ENCODE peak calls at places on chromosome 16, in six cellular contexts. V is testis; E is PC-3; J is CD8-positive, alpha-beta memory T cell; H is adrenal gland; C is naive thymus-derived CD4-positive, alpha-beta T cell. N is an unnamed sample.
A peak's percentile ranks its signal among the peaks of the same experiment; 100 is the strongest.

GRCh38 chr16:27966756-27967155 is 96.8 kb downstream of the GSG1L start:
- DNase-seq in E (no peak), J (no peak), C (no peak), V (no peak), H (no peak), N (no peak)

GRCh38 chr16:1510941-1511351 is 17.8 kb downstream of the TELO2 start:
- DNase-seq in C (no peak), V (no peak), H (no peak), J (no peak), E (no peak), N (no peak)

GRCh38 chr16:86595983-86596605 is 17.7 kb downstream of the FOXL1 start:
- DNase-seq in V (no peak), H (no peak), C (no peak), E (no peak), J (no peak), N (no peak)

GRCh38 chr16:51888534-51888933 is 658.4 kb downstream of the TOX3 start:
- DNase-seq in J (no peak), E (no peak), C (no peak), H (no peak), V (no peak), N (no peak)

GRCh38 chr16:80347900-80348299 is 192.9 kb upstream of the DYNLRB2 start:
- DNase-seq in C (no peak), H (peak; percentile 13), J (no peak), V (peak; percentile 64), E (no peak), N (peak; percentile 37)

GRCh38 chr16:51391798-51392511 is 240.9 kb upstream of the SALL1 start:
- DNase-seq in H (no peak), J (no peak), E (no peak), V (peak; percentile 15), C (no peak), N (no peak)

GRCh38 chr16:56625943-56626654 is 518 bp downstream of the MT1E start:
- DNase-seq in V (peak; percentile 74), C (no peak), J (no peak), E (no peak), H (peak; percentile 94), N (no peak)

GRCh38 chr16:86531193-86531550 is 20.8 kb downstream of the FOXF1 start:
- DNase-seq in V (peak; percentile 70), C (no peak), H (peak; percentile 73), E (no peak), J (no peak), N (peak; percentile 54)

GRCh38 chr16:2720063-2720455 is at the start of gene PRSS27:
- DNase-seq in V (no peak), C (no peak), H (no peak), E (no peak), J (no peak), N (no peak)

GRCh38 chr16:67858448-67858993 is 11.0 kb upstream of the CENPT start:
- DNase-seq in J (no peak), H (no peak), E (no peak), V (no peak), C (no peak), N (no peak)

GRCh38 chr16:67862623-67863583 is 9.9 kb upstream of the EDC4 start:
- DNase-seq in E (no peak), C (no peak), H (peak; percentile 89), V (peak; percentile 74), J (no peak), N (peak; percentile 51)

GRCh38 chr16:67861877-67862276 is 11.0 kb upstream of the EDC4 start:
- DNase-seq in C (no peak), H (no peak), J (no peak), E (no peak), V (no peak), N (no peak)

GRCh38 chr16:67857547-67858233 is 10.2 kb upstream of the CENPT start:
- DNase-seq in H (peak; percentile 90), V (peak; percentile 60), C (no peak), E (peak; percentile 95), J (no peak), N (peak; percentile 70)

DNA sequence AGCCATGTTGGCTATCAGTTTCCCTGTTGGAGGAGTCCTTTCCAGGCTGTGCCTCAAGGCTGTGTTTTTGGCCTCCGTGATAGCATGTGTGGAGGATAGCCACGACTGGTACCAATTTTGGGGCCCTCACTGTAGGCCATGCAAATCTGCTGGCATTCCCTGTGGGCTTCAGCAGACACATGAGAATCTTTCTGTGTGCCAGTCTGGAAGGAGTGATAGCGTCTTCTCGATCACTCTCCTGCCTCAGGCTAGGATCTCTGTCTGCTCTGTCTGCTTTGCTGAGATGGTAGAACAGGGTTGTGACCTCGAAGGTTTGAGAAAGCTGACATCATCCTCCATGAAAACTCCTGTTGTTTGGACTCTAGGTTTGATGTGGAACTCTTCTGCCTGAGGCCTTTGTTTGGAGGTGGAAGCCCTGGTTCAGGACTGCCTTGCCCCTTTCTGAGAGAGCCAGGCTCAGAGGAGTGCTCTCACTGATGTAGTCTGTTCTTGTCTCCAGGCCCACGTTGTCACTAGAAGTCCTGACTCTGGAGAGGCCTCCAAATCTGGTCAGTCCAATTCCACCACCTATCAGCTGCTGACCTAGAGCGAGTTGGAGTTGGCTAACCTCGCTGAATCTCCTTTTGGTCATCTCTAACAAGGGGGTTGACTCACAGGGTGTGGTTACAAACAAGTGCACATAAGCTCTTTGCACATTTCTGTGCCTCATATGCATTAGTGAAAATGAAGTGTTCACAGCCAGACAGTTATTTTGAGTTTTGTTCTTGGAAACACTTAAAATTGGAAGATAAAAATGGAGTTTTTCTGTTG is 12.1 kb upstream of the EDC4 start:
- DNase-seq in J (no peak), C (no peak), H (no peak), V (no peak), E (peak; percentile 68), N (no peak)
- H3K4me1 ChIP-seq in J (peaks cover 18% of the 10 kb centered on the region), C (no peaks in the 10 kb centered on the region), H (peaks cover 37% of the 10 kb centered on the region), V (peaks cover 47% of the 10 kb centered on the region), E (peaks cover 41% of the 10 kb centered on the region), N (peaks cover 41% of the 10 kb centered on the region)

GRCh38 chr16:3776316-3776715 is 59.0 kb upstream of the TRAP1 start:
- DNase-seq in H (peak; percentile 60), V (no peak), C (no peak), J (no peak), E (no peak), N (no peak)
- H3K4me1 ChIP-seq in H (no peaks in the 10 kb centered on the region), V (peaks cover 16% of the 10 kb centered on the region), C (no peaks in the 10 kb centered on the region), J (no peaks in the 10 kb centered on the region), E (peaks cover 16% of the 10 kb centered on the region), N (no peaks in the 10 kb centered on the region)

GRCh38 chr16:4814542-4815173 is 12.2 kb upstream of the ROGDI start:
- DNase-seq in C (no peak), H (peak; percentile 69), J (no peak), V (no peak), E (no peak), N (no peak)

GRCh38 chr16:4813251-4814003 is 11.0 kb upstream of the ROGDI start:
- DNase-seq in C (no peak), J (no peak), V (no peak), E (no peak), H (no peak), N (no peak)

GRCh38 chr16:4811773-4812172 is 9.3 kb upstream of the ROGDI start:
- DNase-seq in C (no peak), J (no peak), H (no peak), V (no peak), E (no peak), N (no peak)

GRCh38 chr16:4814046-4814445 is 11.6 kb upstream of the ROGDI start:
- DNase-seq in C (no peak), H (no peak), J (no peak), V (no peak), E (no peak), N (no peak)

GRCh38 chr16:4811242-4811641 is 8.8 kb upstream of the ROGDI start:
- DNase-seq in C (no peak), E (no peak), H (no peak), V (no peak), J (no peak), N (no peak)
- H3K4me1 ChIP-seq in C (no peaks in the 10 kb centered on the region), E (no peaks in the 10 kb centered on the region), H (no peaks in the 10 kb centered on the region), V (no peaks in the 10 kb centered on the region), J (no peaks in the 10 kb centered on the region), N (no peaks in the 10 kb centered on the region)

GRCh38 chr16:85462405-85463227 is 150.5 kb upstream of the GSE1 start:
- DNase-seq in J (no peak), H (peak; percentile 54), V (peak; percentile 83), C (no peak), E (no peak), N (no peak)
- H3K4me1 ChIP-seq in J (peaks cover 10% of the 10 kb centered on the region), H (peaks cover 33% of the 10 kb centered on the region), V (peaks cover 81% of the 10 kb centered on the region), C (peaks cover 11% of the 10 kb centered on the region), E (no peaks in the 10 kb centered on the region), N (peaks cover 52% of the 10 kb centered on the region)

GRCh38 chr16:89355036-89355435 is 135.3 kb downstream of the ANKRD11 start:
- DNase-seq in J (no peak), C (no peak), V (no peak), E (no peak), H (no peak), N (no peak)
- H3K4me1 ChIP-seq in J (peaks cover 84% of the 10 kb centered on the region), C (peaks cover 79% of the 10 kb centered on the region), V (peaks cover 32% of the 10 kb centered on the region), E (no peaks in the 10 kb centered on the region), H (peaks cover 23% of the 10 kb centered on the region), N (peaks cover 74% of the 10 kb centered on the region)

DNA sequence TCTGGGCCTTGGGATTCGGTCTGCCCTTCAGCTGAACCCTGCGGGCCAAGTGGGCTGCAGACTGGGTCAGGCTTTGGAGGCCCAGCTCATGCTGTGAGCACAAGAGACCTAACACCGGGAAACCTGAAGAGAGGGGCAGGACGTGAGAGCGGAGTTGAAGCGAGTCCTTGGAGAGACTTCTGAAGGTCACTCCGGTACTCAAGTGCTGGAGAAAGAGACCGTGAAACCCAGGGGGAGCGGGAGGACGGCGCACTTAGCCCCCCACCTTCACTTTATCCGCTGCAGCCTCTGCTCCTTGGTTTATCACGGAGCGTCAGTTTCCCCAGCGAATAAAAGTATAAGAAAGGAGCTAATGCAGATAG is 361 bp downstream of the UQCRC2 start:
- DNase-seq in C (no peak), J (no peak), V (no peak), E (no peak), H (no peak), N (no peak)
- H3K4me1 ChIP-seq in C (peaks cover 33% of the 10 kb centered on the region), J (peaks cover 43% of the 10 kb centered on the region), V (peaks cover 18% of the 10 kb centered on the region), E (peaks cover 16% of the 10 kb centered on the region), H (peaks cover 15% of the 10 kb centered on the region), N (no peaks in the 10 kb centered on the region)

GRCh38 chr16:58123896-58124600 is 5.1 kb downstream of the CFAP20 start:
- DNase-seq in H (no peak), V (no peak), C (no peak), E (no peak), J (no peak), N (no peak)
- H3K4me1 ChIP-seq in H (peaks cover 43% of the 10 kb centered on the region), V (peaks cover 62% of the 10 kb centered on the region), C (peaks cover 27% of the 10 kb centered on the region), E (peaks cover 39% of the 10 kb centered on the region), J (peaks cover 53% of the 10 kb centered on the region), N (peaks cover 58% of the 10 kb centered on the region)

DNA sequence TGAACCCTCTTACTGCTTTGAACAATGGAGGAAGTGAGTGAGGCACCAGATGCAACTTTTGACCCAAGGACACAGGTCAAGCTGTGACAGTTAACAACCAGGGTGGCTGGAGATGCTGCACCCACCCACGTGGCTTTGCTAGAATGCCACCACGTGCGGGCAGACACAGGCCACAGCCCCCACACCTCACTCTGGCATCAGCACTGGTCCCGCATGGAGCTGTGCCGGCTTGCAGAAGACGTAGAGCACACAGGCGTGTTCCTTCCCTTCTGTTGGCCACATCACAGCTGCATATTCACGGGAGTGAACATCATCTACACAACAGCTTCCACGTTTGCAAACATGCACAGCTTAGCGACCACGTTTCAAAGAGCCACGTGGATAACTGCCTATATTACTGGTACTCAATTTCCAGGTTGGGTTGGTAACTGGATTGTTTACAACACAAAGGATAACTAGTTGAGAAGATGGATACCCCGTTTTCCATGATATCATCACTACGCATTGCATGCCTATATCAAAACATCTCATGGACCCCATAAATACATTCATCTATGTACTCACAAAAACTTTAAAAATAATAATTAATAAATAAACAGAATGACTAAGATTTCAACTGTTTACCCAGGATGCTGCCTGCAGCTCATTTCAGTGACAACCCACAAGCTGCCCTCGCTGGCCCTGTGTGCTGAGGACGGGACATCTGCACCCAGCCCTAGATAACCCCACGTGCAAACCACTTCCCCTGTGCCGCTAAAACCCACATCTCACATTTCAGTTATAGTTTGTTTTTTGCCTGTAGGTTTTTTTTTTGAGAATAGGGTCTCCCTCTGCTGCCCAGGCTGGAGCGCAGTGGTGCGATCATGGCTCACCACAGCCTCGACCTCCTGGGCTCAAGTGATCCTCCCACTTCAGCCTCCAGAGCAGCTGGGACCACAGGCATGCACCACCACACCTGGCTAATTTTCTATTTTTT is 132.0 kb downstream of the ANKRD11 start:
- DNase-seq in E (no peak), J (peak; percentile 42), V (no peak), C (no peak), H (no peak), N (no peak)
- H3K4me1 ChIP-seq in E (no peaks in the 10 kb centered on the region), J (peaks cover 87% of the 10 kb centered on the region), V (peaks cover 43% of the 10 kb centered on the region), C (peaks cover 75% of the 10 kb centered on the region), H (peaks cover 28% of the 10 kb centered on the region), N (peaks cover 55% of the 10 kb centered on the region)

N was measured in tibial nerve.